ENCODE peak calls at places on chromosomes 7 and 10, in five cellular contexts. L is AG10803; J is DND-41; E is activated CD8-positive, alpha-beta memory T cell treated with anti-CD3 and anti-CD28 coated beads for 48 hours; N is stimulated activated CD8-positive, alpha-beta memory T cell treated with anti-CD3 and anti-CD28 coated beads, Interleukin-2, amount 100 ng/mL, for 48 hours. U is an unnamed sample.
A peak's percentile ranks its signal among the peaks of the same experiment; 100 is the strongest.

GRCh38 chr10:109259293-109259692 is 664.0 kb downstream of the XPNPEP1 start:
- DNase-seq in L (peak; percentile 32), J (no peak), E (no peak), N (no peak), U (no peak)

GRCh38 chr7:77454802-77455201 is 38.7 kb upstream of the GSAP start:
- DNase-seq in L (no peak), J (no peak), E (no peak), N (no peak), U (no peak)

GRCh38 chr7:140876519-140877248 is 48.0 kb downstream of the BRAF start:
- DNase-seq in L (peak; percentile 66), J (no peak), E (no peak), N (no peak), U (no peak)

GRCh38 chr7:56079450-56080185 is 13.1 kb downstream of the PHKG1 start:
- DNase-seq in L (peak; percentile 85), J (no peak), E (no peak), N (no peak), U (peak; percentile 56)

GRCh38 chr10:8449909-8450308 is 395.4 kb downstream of the GATA3 start:
- DNase-seq in L (no peak), J (no peak), E (no peak), N (no peak), U (no peak)

GRCh38 chr7:153190452-153190851 is 430.9 kb downstream of the ACTR3B start:
- DNase-seq in L (no peak), J (peak; percentile 24), E (no peak), N (no peak), U (peak; percentile 15)

GRCh38 chr10:19588608-19589007 is 227.6 kb upstream of the PLXDC2 start:
- DNase-seq in L (no peak), J (no peak), E (no peak), N (no peak), U (no peak)

GRCh38 chr7:114084381-114085312 is 165.8 kb upstream of the PPP1R3A start:
- DNase-seq in L (peak; percentile 25), J (no peak), E (no peak), N (no peak), U (peak; percentile 80)

GRCh38 chr7:29132980-29133379 is 13.4 kb downstream of the CPVL start:
- DNase-seq in L (no peak), J (no peak), E (no peak), N (no peak), U (no peak)

GRCh38 chr7:47373871-47374451 is 207.9 kb downstream of the TNS3 start:
- DNase-seq in L (no peak), J (no peak), E (no peak), N (no peak), U (no peak)

GRCh38 chr7:87600130-87601124 is at the start of gene ABCB1:
- DNase-seq in L (peak; percentile 26), J (no peak), E (peak; percentile 14), N (peak; percentile 25), U (peak; percentile 38)

GRCh38 chr7:121872831-121873764 is at the start of gene PTPRZ1:
- DNase-seq in L (peak; percentile 11), J (no peak), E (no peak), N (no peak), U (peak; percentile 23)

GRCh38 chr10:114499630-114500190 is 95.4 kb upstream of the AFAP1L2 start:
- DNase-seq in L (no peak), J (no peak), E (peak; percentile 46), N (peak; percentile 65), U (no peak)

GRCh38 chr10:6473430-6473829 is 106.6 kb downstream of the PRKCQ start:
- DNase-seq in L (no peak), J (peak; percentile 83), E (no peak), N (no peak), U (no peak)

GRCh38 chr7:108613147-108613948 is 43.7 kb downstream of the DNAJB9 start:
- DNase-seq in L (peak; percentile 31), J (no peak), E (no peak), N (no peak), U (no peak)

GRCh38 chr10:23351914-23352313 is 7.3 kb upstream of the C10orf67 start:
- DNase-seq in L (peak; percentile 58), J (no peak), E (no peak), N (no peak), U (no peak)

GRCh38 chr10:30581779-30582380 is 47.7 kb downstream of the LYZL2 start:
- DNase-seq in L (peak; percentile 52), J (peak; percentile 35), E (no peak), N (no peak), U (no peak)

GRCh38 chr10:31698169-31698890 is 230.3 kb downstream of the ARHGAP12 start:
- DNase-seq in L (peak; percentile 96), J (no peak), E (no peak), N (no peak), U (no peak)

GRCh38 chr7:155184923-155185322 is 112.8 kb upstream of the INSIG1 start:
- DNase-seq in L (no peak), J (no peak), E (no peak), N (no peak), U (no peak)

GRCh38 chr10:30751678-30752331 is 122.3 kb upstream of the LYZL2 start:
- DNase-seq in L (peak; percentile 93), J (peak; percentile 71), E (peak; percentile 30), N (peak; percentile 44), U (peak; percentile 31)

GRCh38 chr7:9127901-9128300 is 694.5 kb downstream of the NXPH1 start:
- DNase-seq in L (no peak), J (no peak), E (no peak), N (no peak), U (no peak)

GRCh38 chr10:111677747-111678146 is 505.8 kb downstream of the GPAM start:
- DNase-seq in L (peak; percentile 25), J (no peak), E (no peak), N (no peak), U (no peak)

GRCh38 chr10:44385726-44386438 is 985 bp upstream of the CXCL12 start:
- DNase-seq in L (no peak), J (no peak), E (no peak), N (no peak), U (peak; percentile 77)

GRCh38 chr7:129024125-129024524 is 30.8 kb downstream of the TNPO3 start:
- DNase-seq in L (no peak), J (no peak), E (no peak), N (no peak), U (no peak)

GRCh38 chr10:102726274-102726673 is 11.8 kb downstream of the SFXN2 start:
- DNase-seq in L (peak; percentile 53), J (no peak), E (no peak), N (no peak), U (no peak)

GRCh38 chr10:96124230-96125141 is 5.6 kb upstream of the ZNF518A start:
- DNase-seq in L (peak; percentile 33), J (peak; percentile 61), E (no peak), N (no peak), U (peak; percentile 29)

GRCh38 chr7:132419538-132419937 is 156.7 kb downstream of the PLXNA4 start:
- DNase-seq in L (no peak), J (no peak), E (no peak), N (no peak), U (no peak)

GRCh38 chr7:40680657-40681056 is 545.9 kb downstream of the SUGCT start:
- DNase-seq in L (peak; percentile 16), J (no peak), E (no peak), N (no peak), U (no peak)

GRCh38 chr10:17655567-17656146 is 11.7 kb downstream of the STAM start:
- DNase-seq in L (no peak), J (no peak), E (no peak), N (no peak), U (no peak)

GRCh38 chr10:92787557-92788152 is 60.7 kb upstream of the EXOC6 start:
- DNase-seq in L (no peak), J (no peak), E (no peak), N (no peak), U (no peak)

GRCh38 chr10:44417761-44418160 is 32.9 kb upstream of the CXCL12 start:
- DNase-seq in L (no peak), J (no peak), E (no peak), N (no peak), U (no peak)

GRCh38 chr7:3971323-3971722 is 670.3 kb downstream of the SDK1 start:
- DNase-seq in L (no peak), J (no peak), E (no peak), N (no peak), U (no peak)

U was measured in H1.